ENCODE peak calls at places on chromosome 17, in four cellular contexts. G is K562, V is SK-N-SH, Z is WTC11. S is an unnamed sample.
A peak's percentile ranks its signal among the peaks of the same experiment; 100 is the strongest.

GRCh38 chr17:56939869-56940484 is 20.9 kb downstream of the COIL start:
- DNase-seq in Z (peak; percentile 24), G (peak; percentile 71), V (peak; percentile 79), S (peak; percentile 72)

GRCh38 chr17:82565551-82565950 is 46.0 kb downstream of the FOXK2 start:
- DNase-seq in V (no peak), Z (no peak), G (no peak), S (no peak)

GRCh38 chr17:34675143-34675542 is 95.8 kb downstream of the TMEM132E start:
- DNase-seq in G (no peak), Z (no peak), V (no peak), S (no peak)

GRCh38 chr17:40123811-40124114 is 2.0 kb downstream of the MSL1 start:
- DNase-seq in V (no peak), Z (no peak), G (no peak), S (no peak)

GRCh38 chr17:35312790-35313711 is 60.4 kb downstream of the SLFN11 start:
- DNase-seq in Z (peak; percentile 43), G (peak; percentile 70), V (peak; percentile 52), S (peak; percentile 43)

GRCh38 chr17:58020401-58020800 is 13.4 kb upstream of the SRSF1 start:
- DNase-seq in Z (no peak), V (no peak), G (no peak), S (no peak)

GRCh38 chr17:79594271-79594670 is 16.6 kb downstream of the RBFOX3 start:
- DNase-seq in G (no peak), Z (no peak), V (no peak), S (no peak)

GRCh38 chr17:76251478-76252039 is 11.3 kb upstream of the RNF157 start:
- DNase-seq in G (no peak), V (no peak), Z (no peak), S (peak; percentile 56)

GRCh38 chr17:77999413-78000173 is 41.1 kb downstream of the TNRC6C start:
- DNase-seq in Z (no peak), V (no peak), G (peak; percentile 20), S (peak; percentile 21)

GRCh38 chr17:78000351-78000750 is 41.8 kb downstream of the TNRC6C start:
- DNase-seq in Z (no peak), V (peak; percentile 54), G (no peak), S (no peak)

GRCh38 chr17:78001182-78001581 is 42.7 kb downstream of the TNRC6C start:
- DNase-seq in Z (no peak), G (no peak), V (peak; percentile 33), S (no peak)

GRCh38 chr17:78002166-78002565 is 43.7 kb downstream of the TNRC6C start:
- DNase-seq in Z (no peak), V (peak; percentile 58), G (no peak), S (no peak)

DNA sequence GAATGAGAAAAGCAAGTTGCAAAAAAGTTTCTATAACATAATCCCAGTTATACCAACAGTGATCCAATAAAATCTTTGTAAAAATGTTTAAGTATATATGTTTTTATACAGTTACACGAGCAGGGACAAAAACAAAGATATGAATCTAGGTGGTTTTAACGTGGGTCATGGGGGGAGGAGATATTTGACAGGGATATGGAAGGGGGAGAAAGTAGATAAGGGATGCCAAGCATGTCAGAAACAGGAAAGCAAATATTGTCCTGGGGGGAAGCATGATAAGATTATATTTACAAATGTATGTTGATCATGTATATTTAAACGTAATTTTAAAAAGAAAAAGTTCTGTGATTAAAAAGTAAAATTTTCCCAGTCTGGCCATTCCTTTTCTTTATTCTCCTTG is 43.1 kb downstream of the TNRC6C start:
- DNase-seq in V (no peak), G (no peak), Z (no peak), S (no peak)
- TF ChIP-seq FOXJ3 in V (no peak), G (no peak), Z (no peak), S (no peak)

GRCh38 chr17:18314059-18314730 is 599 bp downstream of the TOP3A start:
- DNase-seq in Z (no peak), G (no peak), V (no peak), S (no peak)
- TF ChIP-seq FOXJ3 in Z (no peak), G (no peak), V (no peak), S (no peak)

DNA sequence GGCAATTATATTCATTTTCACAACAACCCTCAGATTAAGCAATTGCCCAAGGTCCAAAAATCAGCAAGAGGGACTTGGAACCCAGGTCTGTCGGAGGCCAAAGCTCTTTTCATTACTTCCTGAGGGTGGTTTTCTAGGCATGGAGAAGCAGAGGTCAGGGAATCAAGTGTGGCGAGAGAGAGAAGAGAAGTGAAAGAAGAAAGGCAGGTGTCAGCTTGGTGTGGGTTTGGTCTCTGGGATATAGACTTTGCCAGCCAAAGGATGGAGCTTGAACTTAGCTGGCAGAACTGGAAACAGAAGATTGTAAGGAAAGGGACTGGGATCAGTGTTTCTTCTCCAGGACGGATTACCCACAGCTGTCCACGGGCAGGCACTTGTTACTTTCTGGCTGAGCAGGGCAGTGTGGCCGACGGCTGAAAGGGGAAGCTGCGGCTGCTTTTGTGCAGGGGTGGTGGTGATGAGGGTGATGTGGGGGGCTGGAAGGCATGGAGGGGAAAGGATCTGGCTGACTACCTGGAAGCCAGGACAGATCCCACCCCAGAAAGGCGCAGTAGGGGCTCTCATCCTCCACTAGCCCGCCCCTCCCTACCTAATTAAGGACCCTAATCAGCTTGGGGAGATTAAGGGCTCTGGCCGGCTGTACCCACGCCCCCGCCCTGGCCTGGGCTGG is at the start of gene GUCY2D:
- DNase-seq in Z (no peak), G (no peak), V (no peak), S (no peak)
- TF ChIP-seq FOXJ3 in Z (no peak), G (no peak), V (no peak), S (no peak)

DNA sequence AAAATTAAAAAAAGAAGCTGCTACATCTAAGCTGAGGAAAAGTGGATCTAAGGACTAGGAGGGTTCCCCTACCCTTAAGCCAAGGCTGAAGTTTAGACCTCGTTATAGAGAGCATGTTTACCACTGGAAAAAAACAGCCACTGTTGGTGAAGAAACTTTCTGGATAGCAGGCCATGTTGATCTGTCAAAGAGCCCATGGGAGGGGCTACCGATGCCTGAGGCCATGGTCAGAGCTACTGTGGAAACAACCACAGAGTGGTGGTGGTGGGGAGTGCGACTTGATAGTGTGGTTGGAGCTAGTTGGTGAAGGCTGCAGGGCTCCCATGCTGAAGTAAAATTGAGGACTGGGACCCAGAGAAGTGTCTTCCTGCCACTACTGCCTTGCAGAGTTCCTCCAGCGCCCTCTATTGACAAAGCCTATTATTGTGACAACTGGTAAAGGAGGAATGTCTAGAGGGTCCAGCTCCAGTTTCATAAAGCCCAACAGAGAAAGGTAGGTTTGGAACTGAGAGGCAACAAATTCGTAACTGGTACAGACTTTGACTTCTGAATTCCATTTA is 12.7 kb upstream of the FAM20A start:
- DNase-seq in Z (peak; percentile 58), V (peak; percentile 46), G (peak; percentile 76), S (peak; percentile 86)
- TF ChIP-seq FOXJ3 in Z (no peak), V (no peak), G (no peak), S (no peak)